ENCODE peak calls at places on chromosome 3, in four cellular contexts. B, K, Q and V are unnamed samples.

GRCh38 chr3:160400048-160400630 is 689 bp downstream of the SMC4 start:
- DNase-seq in K (no peak), B (peak), Q (peak), V (peak)

GRCh38 chr3:101926594-101927105 is 77.3 kb downstream of the NFKBIZ start:
- DNase-seq in B (peak), K (peak), Q (no peak), V (no peak)

GRCh38 chr3:129613205-129613740 is 6.8 kb upstream of the PLXND1 start:
- DNase-seq in B (no peak), Q (peak), K (no peak), V (no peak)

GRCh38 chr3:141402476-141403171 is 34.3 kb downstream of the ZBTB38 start:
- DNase-seq in K (peak), Q (peak), B (peak), V (no peak)

GRCh38 chr3:143170676-143171075 is 51.1 kb downstream of the CHST2 start:
- DNase-seq in Q (no peak), K (no peak), B (peak), V (no peak)

GRCh38 chr3:72907851-72908620 is 20.2 kb downstream of the GXYLT2 start:
- DNase-seq in B (peak), Q (peak), K (peak), V (no peak)

GRCh38 chr3:178255315-178255714 is 280.9 kb upstream of the KCNMB2 start:
- DNase-seq in K (no peak), B (peak), Q (no peak), V (no peak)

GRCh38 chr3:10723991-10724390 is 92.0 kb upstream of the SLC6A11 start:
- DNase-seq in K (no peak), Q (no peak), B (no peak), V (no peak)

GRCh38 chr3:110384601-110385000 is 687.0 kb upstream of the NECTIN3 start:
- DNase-seq in K (no peak), Q (no peak), B (peak), V (no peak)

GRCh38 chr3:186487819-186488218 is 56.4 kb downstream of the CRYGS start:
- DNase-seq in B (no peak), K (no peak), Q (no peak), V (no peak)

GRCh38 chr3:60610441-60611112 is 640.7 kb downstream of the FHIT start:
- DNase-seq in K (no peak), B (peak), Q (peak), V (no peak)

GRCh38 chr3:29344986-29345385 is 64.1 kb downstream of the RBMS3 start:
- DNase-seq in K (no peak), B (no peak), Q (no peak), V (no peak)

GRCh38 chr3:53255775-53256703 is at the start of gene TKT:
- DNase-seq in B (peak), K (peak), Q (peak), V (peak)

GRCh38 chr3:73605388-73605787 is 19.4 kb downstream of the PDZRN3 start:
- DNase-seq in B (peak), K (no peak), Q (no peak), V (no peak)

GRCh38 chr3:159865042-159865579 is 123.5 kb upstream of the IL12A start:
- DNase-seq in Q (no peak), B (peak), K (no peak), V (no peak)